ENCODE peak calls at places on chromosome 10, in ten cellular contexts. G is GM23248, J is neuronal stem cell, M is SJCRH30, Q is ovary, T is keratinocyte, F is colonic mucosa, K is tibial nerve, E is hepatocyte, N is right lobe of liver. U is an unnamed sample. For H3K4me1 and H3K36me3, the result is how much of the 10 kb centered on the place peaks cover.

GRCh38 chr10:103618575-103619423 is 125.3 kb downstream of the NEURL1 start:
- DNase-seq in N (no peak), J (no peak), K (peak), E (no peak), T (no peak), Q (peak), F (peak), M (no peak), G (peak), U (no peak)

GRCh38 chr10:121310151-121310711 is 288.0 kb downstream of the FGFR2 start:
- DNase-seq in F (no peak), Q (no peak), J (peak), K (no peak), M (peak), N (no peak), T (no peak), E (no peak), G (no peak), U (no peak)

GRCh38 chr10:111209666-111210065 is 132.8 kb downstream of the ADRA2A start:
- DNase-seq in J (no peak), G (peak), E (no peak), M (no peak), N (no peak), F (no peak), Q (no peak), K (no peak), T (no peak), U (no peak)

GRCh38 chr10:131731780-131732630 is 168.8 kb upstream of the PPP2R2D start:
- DNase-seq in J (no peak), N (no peak), E (no peak), F (no peak), G (no peak), K (no peak), T (no peak), M (no peak), Q (no peak), U (no peak)

GRCh38 chr10:118873738-118874105 is 119.0 kb upstream of the CACUL1 start:
- DNase-seq in M (no peak), J (no peak), F (no peak), E (no peak), K (no peak), N (no peak), G (no peak), T (no peak), Q (no peak), U (no peak)

GRCh38 chr10:17115683-17116082 is 13.9 kb downstream of the CUBN start:
- DNase-seq in T (peak), Q (no peak), F (no peak), G (peak), M (no peak), E (peak), K (no peak), J (no peak), N (no peak), U (no peak)

GRCh38 chr10:88117869-88118632 is 254.6 kb downstream of the PTEN start:
- DNase-seq in K (no peak), M (no peak), N (no peak), E (no peak), F (no peak), J (no peak), Q (no peak), G (no peak), T (no peak), U (no peak)

GRCh38 chr10:22230331-22230833 is 12.6 kb upstream of the EBLN1 start:
- DNase-seq in G (peak), T (no peak), Q (no peak), K (no peak), M (peak), N (no peak), F (peak), J (peak), E (peak), U (no peak)

GRCh38 chr10:61313460-61313859 is 139.7 kb downstream of the TMEM26 start:
- DNase-seq in J (no peak), M (no peak), F (no peak), E (no peak), K (no peak), G (peak), N (no peak), T (no peak), Q (no peak), U (no peak)

GRCh38 chr10:34235164-34235832 is 579.8 kb downstream of the PARD3 start:
- DNase-seq in J (no peak), E (no peak), Q (no peak), T (no peak), F (no peak), N (no peak), M (peak), G (peak), K (no peak), U (no peak)

GRCh38 chr10:123538401-123539320 is 127.5 kb upstream of the GPR26 start:
- DNase-seq in T (no peak), G (no peak), E (no peak), K (no peak), J (no peak), F (no peak), Q (no peak), M (no peak), N (no peak), U (no peak)

GRCh38 chr10:21174670-21175495 is 277.8 kb upstream of the NEBL start:
- DNase-seq in J (peak), Q (no peak), F (no peak), M (no peak), E (no peak), N (no peak), K (no peak), T (no peak), G (no peak), U (no peak)

GRCh38 chr10:456486-456885 is 233.0 kb downstream of the DIP2C start:
- DNase-seq in N (no peak), F (no peak), J (no peak), Q (no peak), E (no peak), K (no peak), T (no peak), G (no peak), M (no peak), U (no peak)

GRCh38 chr10:63267414-63268138 is 134.4 kb downstream of the NRBF2 start:
- DNase-seq in E (peak), G (peak), N (no peak), J (no peak), K (no peak), T (no peak), M (peak), F (peak), Q (no peak), U (no peak)

GRCh38 chr10:58641095-58641531 is 128.4 kb downstream of the BICC1 start:
- DNase-seq in F (no peak), Q (no peak), M (peak), G (peak), T (no peak), J (no peak), N (no peak), E (peak), K (no peak), U (no peak)

GRCh38 chr10:48779077-48779476 is 94.4 kb downstream of the WDFY4 start:
- DNase-seq in T (no peak), J (no peak), Q (no peak), M (no peak), N (no peak), E (no peak), K (no peak), G (no peak), F (no peak), U (no peak)

GRCh38 chr10:126525326-126525725 is 137.0 kb upstream of the ADAM12 start:
- DNase-seq in N (no peak), J (no peak), K (no peak), T (no peak), Q (no peak), M (no peak), E (no peak), G (no peak), F (no peak), U (no peak)

GRCh38 chr10:21523007-21523406 is 2.5 kb downstream of the SKIDA1 start:
- DNase-seq in K (no peak), J (no peak), M (no peak), G (no peak), N (no peak), Q (no peak), E (no peak), T (no peak), F (no peak), U (no peak)

GRCh38 chr10:103241262-103242011 is 4.2 kb upstream of the RPEL1 start:
- DNase-seq in K (no peak), M (no peak), F (peak), N (peak), Q (no peak), E (peak), T (no peak), G (peak), J (no peak), U (peak)

GRCh38 chr10:650691-651615 is 38.5 kb downstream of the DIP2C start:
- DNase-seq in N (no peak), F (no peak), J (no peak), T (no peak), M (no peak), E (peak), K (no peak), G (peak), Q (no peak), U (no peak)

GRCh38 chr10:123855013-123855684 is 36.5 kb downstream of the CPXM2 start:
- DNase-seq in K (no peak), T (no peak), Q (no peak), J (no peak), M (no peak), G (no peak), N (no peak), F (no peak), E (no peak), U (no peak)

GRCh38 chr10:86356306-86356705 is 10.3 kb downstream of the GRID1 start:
- DNase-seq in M (no peak), T (no peak), F (no peak), E (no peak), Q (no peak), K (no peak), N (peak), G (no peak), J (no peak), U (no peak)

GRCh38 chr10:3949741-3950140 is 164.7 kb upstream of the KLF6 start:
- DNase-seq in M (no peak), G (no peak), J (no peak), E (no peak), N (no peak), K (no peak), T (no peak), F (peak), Q (no peak), U (no peak)

GRCh38 chr10:7756360-7756992 is 31.3 kb downstream of the KIN start:
- DNase-seq in Q (no peak), J (no peak), K (no peak), T (no peak), M (no peak), E (peak), G (peak), F (peak), N (peak), U (peak)

GRCh38 chr10:70461397-70462348 is 16.9 kb upstream of the PALD1 start:
- DNase-seq in E (peak), T (no peak), Q (peak), M (peak), G (peak), N (peak), K (no peak), J (peak), F (peak), U (peak)

GRCh38 chr10:6586501-6586900 is 6.4 kb upstream of the PRKCQ start:
- DNase-seq in F (no peak), Q (no peak), G (no peak), K (no peak), E (no peak), T (no peak), M (no peak), J (no peak), N (no peak), U (no peak)

GRCh38 chr10:49177391-49178355 is 10.5 kb downstream of the TMEM273 start:
- DNase-seq in K (no peak), J (no peak), E (peak), N (peak), G (peak), Q (no peak), F (peak), T (peak), M (no peak), U (no peak)

DNA sequence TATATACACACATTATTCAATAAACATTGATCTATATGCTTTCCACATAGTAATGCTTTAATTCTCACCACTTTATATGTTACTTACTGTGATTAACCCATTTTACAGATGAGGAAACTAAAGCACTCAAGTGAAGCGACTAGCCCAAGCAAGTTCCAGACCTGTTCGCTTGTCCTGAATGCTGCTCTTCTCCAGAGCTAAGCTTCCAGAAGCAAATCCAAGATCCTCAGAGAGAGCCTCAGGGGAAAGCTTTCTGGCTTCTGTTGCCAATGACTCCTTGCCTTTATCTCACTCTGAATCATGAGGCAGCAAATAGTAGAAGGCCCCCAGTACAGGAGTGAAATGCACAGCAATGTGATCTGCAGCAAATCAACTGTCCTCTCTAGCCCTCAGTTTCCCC is 32.2 kb downstream of the XPNPEP1 start:
- DNase-seq in Q (no peak), K (no peak), J (no peak), E (no peak), N (no peak), G (peak), M (no peak), T (peak), F (no peak), U (no peak)
- H3K4me1 ChIP-seq in Q (under half), K (under half), J (under half), E (under half), N (under half), G (half or more), M (under half), T (half or more), F (under half), U (under half)

GRCh38 chr10:43823237-43823605 is 174.5 kb upstream of the ZNF32 start:
- DNase-seq in K (no peak), M (no peak), J (no peak), T (no peak), N (no peak), F (no peak), Q (no peak), G (peak), E (no peak), U (no peak)
- H3K27ac ChIP-seq in K (peak), M (no peak), J (no peak), T (no peak), N (no peak), F (no peak), Q (no peak), G (peak), E (no peak), U (no peak)

DNA sequence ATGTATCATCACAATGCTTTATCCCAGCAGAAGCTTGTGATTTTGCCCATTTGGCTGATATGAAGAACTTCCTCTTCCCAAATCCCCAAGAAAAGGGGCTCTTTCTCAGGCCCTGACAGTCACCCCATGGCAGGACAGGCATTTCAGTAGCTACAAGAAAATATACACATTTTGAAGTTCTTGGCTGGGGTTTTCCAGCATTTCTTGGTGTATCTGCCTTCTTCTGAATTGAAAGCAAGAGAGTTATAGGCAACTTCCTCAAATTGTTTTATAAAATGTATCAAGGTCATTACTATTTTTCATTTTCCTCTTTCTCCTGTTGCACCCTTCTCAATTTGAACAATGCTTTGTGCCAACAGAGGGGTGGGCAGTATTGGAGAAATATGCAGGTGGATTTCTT is 63.3 kb upstream of the PDLIM1 start:
- DNase-seq in F (no peak), E (no peak), G (no peak), K (no peak), Q (no peak), N (no peak), J (no peak), T (no peak), M (no peak), U (no peak)
- H3K36me3 ChIP-seq in F (under half), E (under half), G (under half), K (under half), Q (under half), N (under half), J (under half), T (under half), M (under half), U (under half)

DNA sequence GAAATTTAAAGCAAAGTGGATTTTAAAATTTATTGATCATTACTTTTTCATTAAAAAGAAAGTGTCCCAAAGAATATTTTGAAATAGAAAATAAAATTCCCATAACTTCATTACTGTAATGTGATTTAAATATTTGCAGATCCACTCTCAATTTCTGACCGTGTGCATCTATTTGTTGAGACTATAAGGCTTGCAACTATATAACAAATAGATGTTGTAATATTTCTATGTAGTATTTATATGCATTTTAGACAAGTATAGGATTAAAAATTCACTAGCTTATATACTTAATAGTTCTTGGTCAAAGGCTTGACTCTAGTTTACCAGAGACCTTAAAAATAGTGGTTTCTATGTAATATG is 3.8 kb downstream of the HHEX start:
- DNase-seq in F (no peak), G (no peak), E (no peak), T (no peak), N (no peak), Q (no peak), J (no peak), K (no peak), M (no peak), U (no peak)
- H3K4me1 ChIP-seq in F (under half), G (under half), E (under half), T (under half), N (under half), Q (under half), J (under half), K (under half), M (under half), U (under half)

GRCh38 chr10:112816033-112816430 is 134.0 kb upstream of the TCF7L2 start:
- DNase-seq in J (no peak), F (no peak), K (no peak), G (peak), N (no peak), T (no peak), Q (no peak), E (no peak), M (no peak), U (no peak)
- H3K27ac ChIP-seq in J (no peak), F (no peak), K (peak), G (no peak), N (peak), T (no peak), Q (no peak), E (no peak), M (no peak), U (no peak)

GRCh38 chr10:43172645-43173044 is 34.4 kb downstream of the CSGALNACT2 start:
- DNase-seq in G (no peak), N (no peak), T (no peak), E (no peak), K (no peak), J (no peak), Q (no peak), M (no peak), F (no peak), U (no peak)

GRCh38 chr10:43170491-43170890 is 32.2 kb downstream of the CSGALNACT2 start:
- DNase-seq in N (no peak), F (no peak), G (peak), K (no peak), J (no peak), Q (no peak), E (peak), M (no peak), T (no peak), U (no peak)

GRCh38 chr10:43174969-43175368 is 36.7 kb downstream of the CSGALNACT2 start:
- DNase-seq in J (no peak), M (no peak), F (no peak), Q (no peak), G (no peak), E (no peak), T (no peak), N (no peak), K (no peak), U (no peak)

GRCh38 chr10:43176271-43176670 is 38.0 kb downstream of the CSGALNACT2 start:
- DNase-seq in Q (no peak), T (no peak), M (no peak), E (no peak), F (no peak), K (no peak), G (no peak), N (no peak), J (no peak), U (no peak)

DNA sequence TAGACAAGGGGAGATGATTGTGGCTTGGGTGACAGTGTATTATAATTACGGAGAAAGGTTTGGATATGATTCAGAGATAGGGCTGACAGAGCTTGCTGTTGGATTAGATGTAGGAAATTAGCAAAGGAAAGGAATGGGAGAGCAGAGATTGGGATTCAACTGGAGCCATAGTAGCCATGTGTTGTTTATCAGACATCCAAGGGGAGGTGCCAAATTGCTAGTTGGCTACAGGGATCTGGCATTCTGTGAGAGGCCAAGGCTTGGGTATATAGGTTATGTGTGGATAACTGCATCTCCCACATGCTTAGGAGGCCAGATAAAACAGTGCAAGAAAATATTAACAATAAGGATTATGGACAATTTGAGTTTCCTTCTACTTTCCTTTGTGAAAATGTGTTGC is 34.9 kb downstream of the CSGALNACT2 start:
- DNase-seq in M (no peak), E (no peak), N (no peak), F (no peak), J (no peak), G (no peak), K (no peak), Q (no peak), T (no peak), U (no peak)
- H3K36me3 ChIP-seq in M (under half), E (under half), N (under half), F (under half), J (half or more), G (under half), K (under half), Q (under half), T (under half), U (under half)

GRCh38 chr10:96263173-96263572 is 8.2 kb downstream of the BLNK start:
- DNase-seq in E (no peak), N (no peak), J (no peak), T (no peak), M (no peak), Q (no peak), K (no peak), G (no peak), F (no peak), U (no peak)
- H3K4me1 ChIP-seq in E (under half), N (under half), J (under half), T (under half), M (under half), Q (under half), K (under half), G (under half), F (under half), U (under half)

DNA sequence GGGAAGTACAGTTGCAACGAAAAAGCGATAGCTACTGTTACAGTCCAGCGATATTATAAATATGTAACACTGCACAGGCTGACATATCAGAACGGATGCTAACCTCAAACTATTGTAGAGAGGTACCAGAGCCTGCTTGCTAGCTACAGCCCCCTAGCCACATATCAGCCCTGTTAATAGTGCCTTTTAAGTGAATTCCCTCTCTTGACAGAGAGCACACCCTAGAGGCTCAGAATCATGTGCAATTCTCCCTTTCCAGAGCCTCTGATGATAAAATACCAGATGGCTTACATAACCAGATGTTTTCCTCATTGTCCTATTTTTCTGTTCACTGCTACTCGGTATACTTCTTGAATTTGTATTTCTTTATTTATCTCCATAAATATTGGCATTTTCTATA is 960.7 kb upstream of the CELF2 start:
- DNase-seq in N (no peak), Q (no peak), T (no peak), E (peak), M (no peak), F (no peak), K (no peak), J (no peak), G (no peak), U (no peak)
- H3K27ac ChIP-seq in N (no peak), Q (no peak), T (no peak), E (no peak), M (no peak), F (no peak), K (no peak), J (no peak), G (no peak), U (no peak)